ENCODE peak calls at places on chromosomes 2 and 18, in eight cellular contexts. E, Y, R, T, D, H, C and M are unnamed samples.

GRCh38 chr2:211836409-211836808 is 702.2 kb downstream of the ERBB4 start:
- DNase-seq in E (no peak), T (no peak), D (no peak), R (no peak), H (no peak), Y (no peak), C (no peak), M (no peak)

GRCh38 chr2:46534589-46534988 is 55.2 kb downstream of the TMEM247 start:
- DNase-seq in D (no peak), C (peak; percentile 97), H (no peak), Y (no peak), E (no peak), T (no peak), R (no peak), M (no peak)

GRCh38 chr2:223041527-223042109 is 10.4 kb upstream of the KCNE4 start:
- DNase-seq in D (no peak), R (peak; percentile 71), H (no peak), E (peak; percentile 78), Y (peak; percentile 83), C (peak; percentile 96), T (peak; percentile 77), M (peak; percentile 83)

GRCh38 chr18:24114924-24115549 is 23.8 kb upstream of the CABYR start:
- DNase-seq in R (no peak), Y (no peak), T (no peak), E (no peak), C (no peak), H (no peak), D (no peak), M (no peak)

GRCh38 chr18:43060020-43060419 is 55.5 kb downstream of the RIT2 start:
- DNase-seq in R (no peak), T (no peak), D (no peak), Y (no peak), H (no peak), C (no peak), E (no peak), M (no peak)

GRCh38 chr2:230666885-230667712 is 45.5 kb upstream of the CAB39 start:
- DNase-seq in R (no peak), T (no peak), Y (no peak), H (no peak), E (no peak), C (peak; percentile 93), D (no peak), M (peak; percentile 30)

GRCh38 chr2:134927195-134927594 is 8.6 kb downstream of the CCNT2 start:
- DNase-seq in R (no peak), H (no peak), E (no peak), T (no peak), Y (no peak), D (no peak), C (peak; percentile 42), M (no peak)

GRCh38 chr2:150781142-150781541 is 293.7 kb upstream of the RND3 start:
- DNase-seq in E (no peak), R (no peak), Y (no peak), T (no peak), D (no peak), H (no peak), C (no peak), M (no peak)

GRCh38 chr18:5546660-5547059 is 2.9 kb upstream of the EPB41L3 start:
- DNase-seq in E (peak; percentile 66), D (no peak), Y (no peak), C (peak; percentile 19), R (no peak), H (no peak), T (no peak), M (no peak)

GRCh38 chr18:48308027-48308635 is 101.1 kb downstream of the ZBTB7C start:
- DNase-seq in E (no peak), D (no peak), Y (no peak), C (no peak), H (no peak), R (peak; percentile 6), T (no peak), M (no peak)

GRCh38 chr2:11500702-11501303 is 33.0 kb upstream of the GREB1 start:
- DNase-seq in D (no peak), C (no peak), R (no peak), Y (no peak), T (peak; percentile 11), E (no peak), H (no peak), M (no peak)

GRCh38 chr2:101120124-101120996 is 30.8 kb downstream of the TBC1D8 start:
- DNase-seq in H (peak; percentile 9), T (peak; percentile 51), D (peak; percentile 96), C (peak; percentile 88), Y (peak; percentile 49), E (peak; percentile 97), R (peak; percentile 85), M (peak; percentile 93)

GRCh38 chr2:142767847-142768246 is 109.6 kb upstream of the KYNU start:
- DNase-seq in D (no peak), R (no peak), H (no peak), E (no peak), C (no peak), T (no peak), Y (no peak), M (no peak)
- TF ChIP-seq POLR2A in D (no peak), R (no peak), H (no peak), E (no peak), C (no peak), T (no peak), Y (no peak), M (no peak)

DNA sequence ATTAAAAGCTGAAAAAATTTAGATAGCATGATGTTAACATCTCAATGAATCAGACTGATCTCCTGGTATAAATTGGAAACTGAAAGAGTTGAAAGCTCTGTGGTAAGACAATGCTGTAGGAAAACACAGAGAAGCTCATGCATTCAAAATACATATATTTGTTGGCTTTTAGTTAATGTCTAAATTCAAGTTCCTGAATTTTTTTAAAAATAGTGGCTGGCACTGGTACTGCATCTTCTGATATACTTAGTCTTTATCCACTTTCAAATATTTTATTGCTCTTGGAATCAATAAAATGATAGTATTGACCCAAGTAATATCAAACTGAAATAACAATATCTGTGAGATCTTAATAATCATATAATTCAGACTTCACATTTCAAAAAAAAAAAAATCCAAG is 151.4 kb upstream of the FIGN start:
- DNase-seq in T (no peak), H (no peak), C (no peak), E (no peak), Y (no peak), D (no peak), R (no peak), M (no peak)
- TF ChIP-seq CTCF in T (no peak), H (peak; percentile 32), C (no peak), E (peak; percentile 21), Y (no peak), D (peak; percentile 11), R (peak; percentile 23), M (no peak)

GRCh38 chr2:214019973-214020345 is 390.9 kb upstream of the VWC2L start:
- DNase-seq in H (no peak), R (no peak), C (peak; percentile 21), Y (no peak), E (no peak), D (no peak), T (no peak), M (no peak)
- H3K4me3 ChIP-seq in H (no peak overlapping the region), R (no peak overlapping the region), C (no peak overlapping the region), Y (no peak overlapping the region), E (no peak overlapping the region), D (no peak overlapping the region), T (no peak overlapping the region), M (no peak overlapping the region)

GRCh38 chr2:61185329-61185728 is 23.3 kb downstream of the C2orf74 start:
- DNase-seq in R (no peak), D (no peak), Y (no peak), T (no peak), E (no peak), H (no peak), C (no peak), M (no peak)
- TF ChIP-seq POLR2A in R (no peak), D (no peak), Y (no peak), T (no peak), E (no peak), H (no peak), C (no peak), M (no peak)